ENCODE peak calls at places on chromosome 5, in nine cellular contexts. One of them, this sample, is unnamed.

GRCh38 chr5:13328316-13328715 is 616.2 kb downstream of the DNAH5 start:
- DNase-seq in neuronal stem cell: no peak
- DNase-seq in NCI-H2171 treated with DMSO at 0.1 percent for 48 hours: no peak
- DNase-seq in NB4: no peak
- DNase-seq in frontal cortex: no peak
- DNase-seq in hippocampal formation: no peak
- DNase-seq in GM20000: no peak
- DNase-seq in right atrium auricular region: no peak
- DNase-seq in HFFc6: no peak
- DNase-seq in this sample: no peak

GRCh38 chr5:55636177-55636576 is 75.9 kb downstream of the SLC38A9 start:
- DNase-seq in neuronal stem cell: no peak
- DNase-seq in NCI-H2171 treated with DMSO at 0.1 percent for 48 hours: peak
- DNase-seq in NB4: no peak
- DNase-seq in frontal cortex: no peak
- DNase-seq in hippocampal formation: no peak
- DNase-seq in GM20000: no peak
- DNase-seq in right atrium auricular region: no peak
- DNase-seq in HFFc6: no peak
- DNase-seq in this sample: no peak

GRCh38 chr5:72234265-72234700 is 85.8 kb downstream of the MRPS27 start:
- DNase-seq in neuronal stem cell: no peak
- DNase-seq in NCI-H2171 treated with DMSO at 0.1 percent for 48 hours: peak
- DNase-seq in NB4: peak
- DNase-seq in frontal cortex: no peak
- DNase-seq in hippocampal formation: no peak
- DNase-seq in GM20000: peak
- DNase-seq in right atrium auricular region: no peak
- DNase-seq in HFFc6: peak
- DNase-seq in this sample: no peak

GRCh38 chr5:2751592-2752021 is at the start of gene IRX2:
- DNase-seq in neuronal stem cell: peak
- DNase-seq in NCI-H2171 treated with DMSO at 0.1 percent for 48 hours: peak
- DNase-seq in NB4: no peak
- DNase-seq in frontal cortex: peak
- DNase-seq in hippocampal formation: peak
- DNase-seq in GM20000: no peak
- DNase-seq in right atrium auricular region: peak
- DNase-seq in HFFc6: peak
- DNase-seq in this sample: no peak

GRCh38 chr5:157947156-157947555 is 88.2 kb upstream of the CLINT1 start:
- DNase-seq in neuronal stem cell: no peak
- DNase-seq in NCI-H2171 treated with DMSO at 0.1 percent for 48 hours: no peak
- DNase-seq in NB4: no peak
- DNase-seq in frontal cortex: no peak
- DNase-seq in hippocampal formation: no peak
- DNase-seq in GM20000: no peak
- DNase-seq in right atrium auricular region: no peak
- DNase-seq in HFFc6: no peak
- DNase-seq in this sample: no peak

GRCh38 chr5:54825005-54825404 is 160.4 kb downstream of the ESM1 start:
- DNase-seq in neuronal stem cell: no peak
- DNase-seq in NCI-H2171 treated with DMSO at 0.1 percent for 48 hours: no peak
- DNase-seq in NB4: no peak
- DNase-seq in frontal cortex: no peak
- DNase-seq in hippocampal formation: no peak
- DNase-seq in GM20000: no peak
- DNase-seq in right atrium auricular region: no peak
- DNase-seq in HFFc6: peak
- DNase-seq in this sample: no peak

GRCh38 chr5:17289681-17290619 is 72.5 kb downstream of the BASP1 start:
- DNase-seq in neuronal stem cell: no peak
- DNase-seq in NCI-H2171 treated with DMSO at 0.1 percent for 48 hours: no peak
- DNase-seq in NB4: no peak
- DNase-seq in frontal cortex: no peak
- DNase-seq in hippocampal formation: no peak
- DNase-seq in GM20000: no peak
- DNase-seq in right atrium auricular region: no peak
- DNase-seq in HFFc6: no peak
- DNase-seq in this sample: no peak

GRCh38 chr5:159097461-159098284 is 2.0 kb downstream of the EBF1 start:
- DNase-seq in neuronal stem cell: peak
- DNase-seq in NCI-H2171 treated with DMSO at 0.1 percent for 48 hours: no peak
- DNase-seq in NB4: no peak
- DNase-seq in frontal cortex: no peak
- DNase-seq in hippocampal formation: no peak
- DNase-seq in GM20000: peak
- DNase-seq in right atrium auricular region: no peak
- DNase-seq in HFFc6: no peak
- DNase-seq in this sample: no peak

GRCh38 chr5:172052454-172053236 is 46.2 kb upstream of the FBXW11 start:
- DNase-seq in neuronal stem cell: no peak
- DNase-seq in NCI-H2171 treated with DMSO at 0.1 percent for 48 hours: no peak
- DNase-seq in NB4: no peak
- DNase-seq in frontal cortex: no peak
- DNase-seq in hippocampal formation: no peak
- DNase-seq in GM20000: no peak
- DNase-seq in right atrium auricular region: peak
- DNase-seq in HFFc6: peak
- DNase-seq in this sample: no peak

GRCh38 chr5:57302164-57302563 is 128.3 kb downstream of the GPBP1 start:
- DNase-seq in neuronal stem cell: no peak
- DNase-seq in NCI-H2171 treated with DMSO at 0.1 percent for 48 hours: no peak
- DNase-seq in NB4: peak
- DNase-seq in frontal cortex: no peak
- DNase-seq in hippocampal formation: no peak
- DNase-seq in GM20000: no peak
- DNase-seq in right atrium auricular region: no peak
- DNase-seq in HFFc6: peak
- DNase-seq in this sample: peak

GRCh38 chr5:122009436-122009835 is 47.7 kb downstream of the SRFBP1 start:
- DNase-seq in neuronal stem cell: no peak
- DNase-seq in NCI-H2171 treated with DMSO at 0.1 percent for 48 hours: no peak
- DNase-seq in NB4: no peak
- DNase-seq in frontal cortex: no peak
- DNase-seq in hippocampal formation: no peak
- DNase-seq in GM20000: no peak
- DNase-seq in right atrium auricular region: no peak
- DNase-seq in HFFc6: no peak
- DNase-seq in this sample: no peak

GRCh38 chr5:80082731-80083114 is 47.6 kb downstream of the THBS4 start:
- DNase-seq in neuronal stem cell: peak
- DNase-seq in NCI-H2171 treated with DMSO at 0.1 percent for 48 hours: peak
- DNase-seq in NB4: peak
- DNase-seq in frontal cortex: peak
- DNase-seq in hippocampal formation: peak
- DNase-seq in GM20000: peak
- DNase-seq in right atrium auricular region: peak
- DNase-seq in HFFc6: peak
- DNase-seq in this sample: peak

GRCh38 chr5:149930754-149931574 is 13.6 kb downstream of the PDE6A start:
- DNase-seq in neuronal stem cell: no peak
- DNase-seq in NCI-H2171 treated with DMSO at 0.1 percent for 48 hours: no peak
- DNase-seq in NB4: no peak
- DNase-seq in frontal cortex: no peak
- DNase-seq in hippocampal formation: no peak
- DNase-seq in GM20000: no peak
- DNase-seq in right atrium auricular region: no peak
- DNase-seq in HFFc6: no peak
- DNase-seq in this sample: no peak

GRCh38 chr5:171891150-171891549 is 105.5 kb downstream of the SMIM23 start:
- DNase-seq in neuronal stem cell: no peak
- DNase-seq in NCI-H2171 treated with DMSO at 0.1 percent for 48 hours: no peak
- DNase-seq in NB4: no peak
- DNase-seq in frontal cortex: no peak
- DNase-seq in hippocampal formation: no peak
- DNase-seq in GM20000: no peak
- DNase-seq in right atrium auricular region: no peak
- DNase-seq in HFFc6: no peak
- DNase-seq in this sample: no peak

GRCh38 chr5:71533142-71533541 is 54.0 kb upstream of the MCCC2 start:
- DNase-seq in neuronal stem cell: no peak
- DNase-seq in NCI-H2171 treated with DMSO at 0.1 percent for 48 hours: no peak
- DNase-seq in NB4: peak
- DNase-seq in frontal cortex: no peak
- DNase-seq in hippocampal formation: no peak
- DNase-seq in GM20000: no peak
- DNase-seq in right atrium auricular region: no peak
- DNase-seq in HFFc6: no peak
- DNase-seq in this sample: no peak

GRCh38 chr5:79529110-79529509 is 15.2 kb upstream of the HOMER1 start:
- DNase-seq in neuronal stem cell: no peak
- DNase-seq in NCI-H2171 treated with DMSO at 0.1 percent for 48 hours: no peak
- DNase-seq in NB4: no peak
- DNase-seq in frontal cortex: no peak
- DNase-seq in hippocampal formation: no peak
- DNase-seq in GM20000: no peak
- DNase-seq in right atrium auricular region: no peak
- DNase-seq in HFFc6: no peak
- DNase-seq in this sample: no peak

GRCh38 chr5:80198399-80198798 is 57.4 kb downstream of the SERINC5 start:
- DNase-seq in neuronal stem cell: no peak
- DNase-seq in NCI-H2171 treated with DMSO at 0.1 percent for 48 hours: no peak
- DNase-seq in NB4: no peak
- DNase-seq in frontal cortex: peak
- DNase-seq in hippocampal formation: peak
- DNase-seq in GM20000: no peak
- DNase-seq in right atrium auricular region: no peak
- DNase-seq in HFFc6: no peak
- DNase-seq in this sample: no peak

GRCh38 chr5:84565866-84566265 is 181.2 kb upstream of the EDIL3 start:
- DNase-seq in neuronal stem cell: no peak
- DNase-seq in NCI-H2171 treated with DMSO at 0.1 percent for 48 hours: no peak
- DNase-seq in NB4: no peak
- DNase-seq in frontal cortex: no peak
- DNase-seq in hippocampal formation: no peak
- DNase-seq in GM20000: no peak
- DNase-seq in right atrium auricular region: no peak
- DNase-seq in HFFc6: no peak
- DNase-seq in this sample: no peak

GRCh38 chr5:180343110-180343845 is 9.9 kb downstream of the GFPT2 start:
- DNase-seq in neuronal stem cell: no peak
- DNase-seq in NCI-H2171 treated with DMSO at 0.1 percent for 48 hours: no peak
- DNase-seq in NB4: peak
- DNase-seq in frontal cortex: peak
- DNase-seq in hippocampal formation: no peak
- DNase-seq in GM20000: no peak
- DNase-seq in right atrium auricular region: no peak
- DNase-seq in HFFc6: no peak
- DNase-seq in this sample: no peak

GRCh38 chr5:107806705-107807104 is 136.0 kb upstream of the EFNA5 start:
- DNase-seq in neuronal stem cell: no peak
- DNase-seq in NCI-H2171 treated with DMSO at 0.1 percent for 48 hours: peak
- DNase-seq in NB4: no peak
- DNase-seq in frontal cortex: no peak
- DNase-seq in hippocampal formation: no peak
- DNase-seq in GM20000: no peak
- DNase-seq in right atrium auricular region: no peak
- DNase-seq in HFFc6: no peak
- DNase-seq in this sample: no peak

GRCh38 chr5:98735806-98736507 is 37.5 kb upstream of the RGMB start:
- DNase-seq in neuronal stem cell: no peak
- DNase-seq in NCI-H2171 treated with DMSO at 0.1 percent for 48 hours: no peak
- DNase-seq in NB4: no peak
- DNase-seq in frontal cortex: no peak
- DNase-seq in hippocampal formation: no peak
- DNase-seq in GM20000: no peak
- DNase-seq in right atrium auricular region: no peak
- DNase-seq in HFFc6: no peak
- DNase-seq in this sample: no peak

This sample was measured in NCI-H446 treated with DMSO at 0.1 percent for 48 hours.